ENCODE peak calls at places on chromosomes 6 and 20, in ten cellular contexts. C, S, I, B, J, K, W, U, T and Y are unnamed samples.

GRCh38 chr6:39566381-39566934 is 158.8 kb downstream of the KIF6 start:
- DNase-seq in C (no peak), T (no peak), B (no peak), K (no peak), U (no peak), J (no peak), I (no peak), S (no peak), W (no peak), Y (no peak)

GRCh38 chr6:79718509-79719247 is 87.5 kb downstream of the SH3BGRL2 start:
- DNase-seq in C (no peak), B (no peak), K (no peak), I (no peak), T (no peak), W (no peak), S (no peak), U (no peak), J (no peak), Y (no peak)

GRCh38 chr6:136609878-136610706 is 59.9 kb upstream of the MAP7 start:
- DNase-seq in I (peak; percentile 99), S (peak; percentile 99), T (no peak), C (no peak), U (peak; percentile 85), B (peak; percentile 77), K (peak; percentile 32), W (peak; percentile 77), J (peak; percentile 82), Y (no peak)

GRCh38 chr6:13495112-13495765 is 7.8 kb upstream of the GFOD1 start:
- DNase-seq in K (no peak), W (no peak), J (no peak), C (no peak), B (no peak), S (no peak), I (no peak), T (no peak), U (no peak), Y (no peak)

GRCh38 chr6:110874880-110875547 is 429 bp downstream of the AMD1 start:
- DNase-seq in K (no peak), S (no peak), I (no peak), J (peak; percentile 77), C (peak; percentile 37), T (peak; percentile 45), U (peak; percentile 18), B (peak; percentile 37), W (no peak), Y (no peak)

GRCh38 chr20:59723108-59723500 is 118.8 kb downstream of the PHACTR3 start:
- DNase-seq in B (no peak), S (no peak), W (no peak), C (no peak), T (no peak), I (no peak), K (no peak), J (no peak), U (no peak), Y (no peak)

GRCh38 chr6:99905209-99906106 is 88.6 kb downstream of the MCHR2 start:
- DNase-seq in I (peak; percentile 32), C (no peak), W (peak; percentile 14), S (peak; percentile 72), U (peak; percentile 38), J (no peak), K (peak; percentile 74), B (no peak), T (peak; percentile 15), Y (no peak)

GRCh38 chr6:75171151-75171550 is 34.7 kb downstream of the COL12A1 start:
- DNase-seq in K (no peak), S (no peak), B (no peak), U (no peak), W (no peak), T (no peak), J (no peak), C (no peak), I (no peak), Y (no peak)

GRCh38 chr6:111204305-111204704 is 117.0 kb downstream of the SLC16A10 start:
- DNase-seq in W (no peak), C (no peak), S (no peak), U (no peak), J (no peak), B (no peak), K (no peak), I (no peak), T (no peak), Y (no peak)

GRCh38 chr6:159106627-159107241 is 61.9 kb upstream of the TAGAP start:
- DNase-seq in K (peak; percentile 70), B (peak; percentile 91), T (peak; percentile 65), U (peak; percentile 85), W (peak; percentile 44), S (peak; percentile 64), I (peak; percentile 10), J (peak; percentile 64), C (peak; percentile 68), Y (peak; percentile 94)

GRCh38 chr6:101433141-101433540 is 39.6 kb downstream of the GRIK2 start:
- DNase-seq in C (no peak), J (no peak), W (no peak), U (no peak), B (no peak), K (no peak), I (no peak), T (no peak), S (no peak), Y (no peak)

GRCh38 chr20:31836853-31837608 is 8.4 kb downstream of the FOXS1 start:
- DNase-seq in S (no peak), T (no peak), I (no peak), B (no peak), C (no peak), K (no peak), W (no peak), U (no peak), J (no peak), Y (no peak)

GRCh38 chr6:167098825-167099225 is 24.1 kb upstream of the CCR6 start:
- DNase-seq in U (no peak), W (no peak), K (no peak), C (no peak), S (no peak), T (no peak), I (no peak), B (no peak), J (no peak), Y (peak; percentile 42)

GRCh38 chr6:2166717-2167116 is 78.7 kb downstream of the GMDS start:
- DNase-seq in U (no peak), J (no peak), C (no peak), K (no peak), W (no peak), I (no peak), T (no peak), S (no peak), B (no peak), Y (no peak)

GRCh38 chr20:35839891-35840290 is 68.1 kb downstream of the PHF20 start:
- DNase-seq in I (no peak), B (no peak), C (no peak), K (no peak), T (no peak), W (no peak), J (no peak), S (no peak), U (no peak), Y (no peak)

GRCh38 chr6:45075246-45075645 is 252.9 kb upstream of the RUNX2 start:
- DNase-seq in I (peak; percentile 95), K (no peak), T (no peak), W (peak; percentile 70), J (no peak), S (peak; percentile 97), C (no peak), B (no peak), U (peak; percentile 68), Y (no peak)

GRCh38 chr6:160355001-160355400 is 6.8 kb downstream of the SLC22A3 start:
- DNase-seq in B (no peak), K (no peak), I (peak; percentile 30), W (no peak), C (no peak), J (no peak), U (no peak), S (peak; percentile 67), T (no peak), Y (no peak)

GRCh38 chr20:22495172-22495571 is 89.2 kb downstream of the FOXA2 start:
- DNase-seq in W (no peak), K (no peak), B (no peak), S (no peak), J (no peak), C (no peak), I (no peak), T (no peak), U (no peak), Y (no peak)

GRCh38 chr20:49140834-49141233 is 47.3 kb downstream of the STAU1 start:
- DNase-seq in S (no peak), C (no peak), K (no peak), B (no peak), W (no peak), U (no peak), J (no peak), I (no peak), T (no peak), Y (no peak)

GRCh38 chr6:141486942-141487341 is 645.8 kb upstream of the GJE1 start:
- DNase-seq in B (no peak), K (no peak), W (no peak), C (no peak), I (no peak), T (no peak), S (no peak), J (no peak), U (no peak), Y (no peak)

GRCh38 chr20:33408313-33408712 is 7.0 kb upstream of the CDK5RAP1 start:
- DNase-seq in S (no peak), J (no peak), W (no peak), I (no peak), T (no peak), C (no peak), U (peak; percentile 52), B (no peak), K (no peak), Y (no peak)

GRCh38 chr6:112049051-112049799 is 4.7 kb upstream of the CCN6 start:
- DNase-seq in I (no peak), B (no peak), S (no peak), K (no peak), J (no peak), T (no peak), W (no peak), U (peak; percentile 37), C (no peak), Y (no peak)

GRCh38 chr6:131733376-131734016 is 22.7 kb upstream of the CTAGE9 start:
- DNase-seq in W (peak; percentile 50), J (no peak), K (no peak), C (no peak), B (no peak), T (no peak), U (peak; percentile 85), S (peak; percentile 79), I (no peak), Y (no peak)

GRCh38 chr6:170292778-170293164 is 1.9 kb upstream of the DLL1 start:
- DNase-seq in B (no peak), T (no peak), J (no peak), I (no peak), C (no peak), S (no peak), U (peak; percentile 86), K (no peak), W (no peak), Y (no peak)

GRCh38 chr6:38113810-38114577 is 294.5 kb downstream of the ZFAND3 start:
- DNase-seq in B (no peak), T (no peak), U (no peak), K (peak; percentile 67), S (no peak), J (no peak), I (no peak), C (no peak), W (no peak), Y (no peak)

GRCh38 chr20:48180637-48181036 is 395.4 kb upstream of the SULF2 start:
- DNase-seq in C (no peak), I (no peak), S (peak; percentile 80), J (no peak), U (no peak), T (no peak), B (no peak), W (no peak), K (no peak), Y (no peak)

GRCh38 chr6:46684771-46685170 is 2.9 kb upstream of the TDRD6 start:
- DNase-seq in J (no peak), W (no peak), U (peak; percentile 62), C (no peak), I (peak; percentile 47), K (no peak), S (peak; percentile 75), T (no peak), B (no peak), Y (no peak)

GRCh38 chr20:44028868-44029847 is 114.5 kb downstream of the TOX2 start:
- DNase-seq in T (no peak), W (no peak), S (no peak), C (no peak), I (no peak), K (peak; percentile 8), U (no peak), J (peak; percentile 52), B (no peak), Y (no peak)